ENCODE peak calls at places on chromosomes 2 and 18, in nine cellular contexts. M is heart right ventricle; O is CD4-positive, alpha-beta memory T cell; S is A549; I is uterus; H is effector memory CD4-positive, alpha-beta T cell; L is naive thymus-derived CD4-positive, alpha-beta T cell; Y is WERI-Rb-1; C is ovary. F is an unnamed sample. For H3K9me3, the result is how much of the 10 kb centered on the place peaks cover.

GRCh38 chr2:207073791-207074678 is 91.7 kb downstream of the KLF7 start:
- DNase-seq in M (peak), O (peak), S (no peak), I (no peak), H (no peak), L (peak), Y (no peak), C (peak), F (peak)

GRCh38 chr2:11073251-11073650 is 82.0 kb upstream of the SLC66A3 start:
- DNase-seq in M (no peak), O (no peak), S (no peak), I (no peak), H (no peak), L (no peak), Y (peak), C (peak), F (no peak)

GRCh38 chr2:655626-656025 is 21.6 kb downstream of the TMEM18 start:
- DNase-seq in M (no peak), O (no peak), S (no peak), I (no peak), H (no peak), L (no peak), Y (no peak), C (no peak), F (no peak)

GRCh38 chr2:189506514-189506976 is 65.3 kb downstream of the WDR75 start:
- DNase-seq in M (no peak), O (no peak), S (no peak), I (no peak), H (no peak), L (no peak), Y (no peak), C (no peak), F (no peak)

GRCh38 chr2:163210430-163210918 is 371.9 kb upstream of the KCNH7 start:
- DNase-seq in M (no peak), O (no peak), S (no peak), I (no peak), H (no peak), L (no peak), Y (no peak), C (no peak), F (no peak)

GRCh38 chr18:72419914-72420313 is 124.2 kb downstream of the CBLN2 start:
- DNase-seq in M (no peak), O (no peak), S (no peak), I (no peak), H (no peak), L (no peak), Y (no peak), C (no peak), F (peak)

GRCh38 chr2:55862673-55863390 is 60.8 kb downstream of the EFEMP1 start:
- DNase-seq in M (peak), O (no peak), S (peak), I (peak), H (no peak), L (no peak), Y (no peak), C (peak), F (no peak)

GRCh38 chr2:54347622-54348021 is 91.6 kb upstream of the TSPYL6 start:
- DNase-seq in M (no peak), O (no peak), S (no peak), I (no peak), H (no peak), L (no peak), Y (no peak), C (no peak), F (no peak)

GRCh38 chr2:220215785-220216184 is 588.4 kb downstream of the SLC4A3 start:
- DNase-seq in M (no peak), O (no peak), S (no peak), I (no peak), H (no peak), L (no peak), Y (no peak), C (no peak), F (peak)

GRCh38 chr2:18067980-18068379 is 189.5 kb downstream of the KCNS3 start:
- DNase-seq in M (peak), O (no peak), S (no peak), I (no peak), H (no peak), L (no peak), Y (no peak), C (no peak), F (peak)

GRCh38 chr2:108586631-108587030 is 52.4 kb downstream of the LIMS1 start:
- DNase-seq in M (peak), O (no peak), S (no peak), I (no peak), H (no peak), L (no peak), Y (no peak), C (no peak), F (peak)

GRCh38 chr18:33583901-33584300 is 5.9 kb downstream of the ASXL3 start:
- DNase-seq in M (no peak), O (no peak), S (no peak), I (no peak), H (no peak), L (no peak), Y (no peak), C (no peak), F (peak)

GRCh38 chr2:54456526-54457325 is 599 bp downstream of the SPTBN1 start:
- DNase-seq in M (peak), O (peak), S (peak), I (peak), H (no peak), L (no peak), Y (peak), C (peak), F (peak)

GRCh38 chr2:48146552-48146951 is 240.3 kb upstream of the FBXO11 start:
- DNase-seq in M (no peak), O (no peak), S (no peak), I (no peak), H (no peak), L (no peak), Y (no peak), C (no peak), F (no peak)

GRCh38 chr2:194822657-194823056 is 834.4 kb upstream of the SLC39A10 start:
- DNase-seq in M (no peak), O (no peak), S (no peak), I (no peak), H (no peak), L (no peak), Y (no peak), C (no peak), F (no peak)

GRCh38 chr2:58594175-58594574 is 353.1 kb upstream of the FANCL start:
- DNase-seq in M (no peak), O (no peak), S (peak), I (no peak), H (no peak), L (no peak), Y (peak), C (no peak), F (peak)

GRCh38 chr2:237662671-237663093 is 35.3 kb downstream of the LRRFIP1 start:
- DNase-seq in M (peak), O (peak), S (no peak), I (peak), H (peak), L (peak), Y (peak), C (peak), F (peak)

GRCh38 chr2:43443317-43443716 is 152.5 kb downstream of the THADA start:
- DNase-seq in M (no peak), O (no peak), S (no peak), I (no peak), H (no peak), L (no peak), Y (no peak), C (no peak), F (no peak)

GRCh38 chr2:102386004-102386403 is 30.4 kb downstream of the IL18R1 start:
- DNase-seq in M (no peak), O (no peak), S (no peak), I (no peak), H (no peak), L (no peak), Y (no peak), C (no peak), F (no peak)

GRCh38 chr18:74251297-74252031 is 40.3 kb downstream of the CYB5A start:
- DNase-seq in M (no peak), O (no peak), S (peak), I (peak), H (no peak), L (no peak), Y (no peak), C (peak), F (no peak)

GRCh38 chr2:9709539-9710285 is 78.9 kb upstream of the YWHAQ start:
- DNase-seq in M (no peak), O (no peak), S (no peak), I (no peak), H (no peak), L (no peak), Y (no peak), C (no peak), F (no peak)

DNA sequence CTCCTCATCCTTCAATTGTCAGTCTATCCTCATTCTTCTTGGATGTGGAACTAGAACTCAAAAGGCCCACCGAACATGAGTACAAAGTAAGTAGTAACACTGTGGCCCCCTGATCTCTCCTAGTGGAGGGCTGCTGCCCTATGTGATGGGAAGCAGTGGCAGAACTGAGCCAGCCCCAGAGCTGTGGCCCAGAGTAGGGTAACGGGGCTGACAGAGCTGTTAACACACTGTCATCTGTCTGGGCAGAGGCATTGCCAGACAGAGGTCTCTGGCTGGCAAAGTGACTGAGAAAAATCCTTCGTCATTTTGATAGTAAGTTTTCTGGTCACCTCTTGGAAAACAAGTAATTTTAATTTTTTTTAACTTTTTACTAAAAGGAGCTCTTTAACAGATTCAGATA is 588.6 kb downstream of the CPS1 start:
- DNase-seq in M (no peak), O (no peak), S (no peak), I (no peak), H (no peak), L (no peak), Y (no peak), C (no peak), F (no peak)
- H3K27ac ChIP-seq in M (no peak), O (no peak), S (peak), I (no peak), H (no peak), L (no peak), Y (no peak), C (no peak), F (no peak)

DNA sequence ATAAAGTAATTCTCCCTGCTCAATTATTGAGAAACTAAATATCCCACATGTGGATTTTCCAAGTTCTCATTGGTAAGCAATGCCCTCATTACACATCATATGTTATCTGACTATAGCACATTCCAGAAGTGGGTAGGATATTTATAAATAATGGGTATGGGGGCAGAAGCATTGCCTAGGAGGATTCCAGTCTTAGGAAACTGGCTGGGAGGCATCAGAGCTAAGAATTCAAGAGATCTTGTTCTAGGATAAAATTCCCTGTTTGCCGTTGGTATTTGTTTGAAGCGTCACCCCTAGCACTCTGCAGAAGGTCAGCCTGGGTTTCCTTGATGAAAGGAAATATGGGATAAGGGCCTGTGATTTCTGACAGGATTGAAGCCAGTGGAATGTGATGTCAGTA is 20.1 kb downstream of the SIX2 start:
- DNase-seq in M (no peak), O (no peak), S (no peak), I (no peak), H (no peak), L (no peak), Y (no peak), C (no peak), F (no peak)
- H3K9me3 ChIP-seq in M (under half), O (under half), S (under half), I (under half), H (under half), L (under half), Y (under half), C (under half), F (under half)

DNA sequence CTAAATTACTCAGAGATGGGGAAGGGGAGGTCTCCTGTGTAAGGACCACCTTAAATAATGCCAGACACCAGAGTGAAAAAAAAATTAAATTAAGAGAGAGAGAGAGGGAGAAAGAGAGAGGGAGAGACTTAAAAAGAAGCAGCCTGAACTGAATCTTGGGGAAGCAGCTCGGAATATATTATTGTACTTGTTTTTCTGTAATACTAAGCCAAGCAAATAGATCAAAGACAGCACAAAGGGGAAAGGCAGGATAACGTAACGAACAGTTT is 4.6 kb downstream of the ZEB2 start:
- DNase-seq in M (no peak), O (no peak), S (no peak), I (no peak), H (no peak), L (no peak), Y (no peak), C (no peak), F (no peak)
- H3K4me3 ChIP-seq in M (peak), O (peak), S (peak), I (peak), H (no peak), L (peak), Y (peak), C (peak), F (peak)

DNA sequence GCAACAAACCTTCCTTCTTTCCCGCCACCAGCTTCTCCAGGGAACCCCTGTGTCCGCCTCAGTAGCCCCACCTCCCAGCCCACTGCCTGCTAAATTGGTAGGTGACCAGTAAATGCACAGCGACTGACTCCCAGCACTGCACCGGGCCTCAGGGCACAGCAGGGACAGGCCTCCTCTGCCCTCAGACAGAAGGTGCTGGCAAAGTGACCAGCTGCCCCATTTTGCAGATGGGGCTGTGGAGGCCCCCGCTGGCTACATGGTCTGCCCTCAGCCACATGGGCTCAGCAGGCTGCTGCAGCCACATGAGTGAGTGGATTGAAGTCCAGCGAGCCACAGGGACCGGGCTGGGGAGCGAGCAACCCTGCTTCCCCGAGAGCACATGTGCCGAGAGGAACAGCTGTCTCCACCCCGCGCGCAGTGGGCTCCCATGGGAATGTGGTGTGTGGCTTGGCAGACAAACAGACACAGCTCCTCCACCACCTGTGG is 7.8 kb upstream of the NPPC start:
- DNase-seq in M (peak), O (no peak), S (no peak), I (no peak), H (no peak), L (no peak), Y (no peak), C (no peak), F (peak)
- H3K27ac ChIP-seq in M (peak), O (no peak), S (no peak), I (no peak), H (no peak), L (no peak), Y (no peak), C (no peak), F (peak)

GRCh38 chr2:105977212-105977611 is 216.9 kb downstream of the UXS1 start:
- DNase-seq in M (no peak), O (no peak), S (peak), I (no peak), H (no peak), L (no peak), Y (no peak), C (no peak), F (no peak)
- H3K9me3 ChIP-seq in M (under half), O (under half), S (under half), I (under half), H (under half), L (under half), Y (under half), C (under half), F (under half)

DNA sequence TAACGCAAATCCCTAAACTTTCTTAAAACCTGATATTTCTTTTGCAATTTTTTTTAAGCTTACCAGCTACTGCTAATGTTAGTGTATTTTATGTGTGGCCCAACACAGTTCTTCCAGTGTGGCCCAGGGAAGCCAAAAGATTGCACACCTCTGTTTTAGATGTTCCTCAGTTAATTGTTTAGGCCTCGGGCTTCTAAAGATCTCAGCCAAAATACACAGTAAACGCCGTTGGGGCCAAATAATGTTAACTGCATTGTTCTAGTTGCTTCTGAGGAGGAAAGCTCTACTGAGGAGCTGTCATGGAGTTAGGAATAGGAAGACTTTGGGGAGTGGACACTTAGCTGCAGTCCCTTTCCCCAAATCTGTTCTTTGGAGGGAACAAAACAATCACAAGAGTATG is 2.0 kb downstream of the HSPE1 start:
- DNase-seq in M (no peak), O (no peak), S (no peak), I (no peak), H (no peak), L (no peak), Y (no peak), C (no peak), F (no peak)
- H3K4me3 ChIP-seq in M (no peak), O (no peak), S (peak), I (no peak), H (no peak), L (peak), Y (no peak), C (no peak), F (no peak)

DNA sequence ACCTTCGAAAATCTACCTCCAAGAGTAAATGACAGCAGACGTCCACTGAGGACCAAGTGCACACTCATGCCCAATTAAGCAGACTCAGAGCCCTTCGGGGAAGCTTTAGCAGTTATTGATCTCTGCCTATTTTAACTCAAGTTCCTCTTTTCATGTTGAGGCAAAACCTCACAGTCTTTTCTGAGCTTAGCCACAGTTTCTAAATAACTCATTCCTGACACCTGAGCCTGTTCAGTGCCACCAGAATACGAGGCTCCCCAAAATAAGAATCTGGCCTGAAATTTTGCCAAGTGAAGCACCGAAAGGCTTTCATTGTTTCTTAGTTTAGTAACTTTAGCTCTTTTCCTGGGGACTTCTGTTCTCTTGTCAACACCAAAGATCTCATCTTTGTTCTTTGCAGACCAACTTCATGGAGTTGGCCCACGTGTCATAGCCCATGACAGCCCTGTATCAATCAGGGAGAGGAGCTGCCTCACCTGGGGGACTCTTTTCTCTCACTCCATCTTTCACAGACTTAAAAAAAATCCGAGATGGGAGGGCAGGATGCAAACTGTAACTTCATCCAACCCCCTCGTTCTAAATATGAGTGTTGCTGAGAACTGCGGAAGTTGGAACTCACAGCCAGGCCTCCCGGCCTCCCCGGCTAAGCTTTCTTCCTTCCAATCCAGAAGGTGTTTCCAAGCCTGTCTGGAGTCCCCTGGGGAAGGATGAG is 22.2 kb downstream of the INPP5D start:
- DNase-seq in M (no peak), O (no peak), S (no peak), I (no peak), H (no peak), L (no peak), Y (no peak), C (no peak), F (no peak)
- H3K27ac ChIP-seq in M (peak), O (peak), S (no peak), I (peak), H (peak), L (peak), Y (no peak), C (no peak), F (no peak)